ENCODE peak calls at places on chromosomes 4 and X, in four cellular contexts. One of them, this sample, is unnamed.

GRCh38 chrX:16436348-16437188 is 213.4 kb upstream of the S100G start:
- DNase-seq in breast epithelium: peak; percentile 62
- DNase-seq in Panc1: peak; percentile 32
- DNase-seq in upper lobe of left lung: peak; percentile 70
- DNase-seq in this sample: no peak

GRCh38 chrX:70219938-70220764 is 14.3 kb upstream of the AWAT1 start:
- DNase-seq in breast epithelium: peak; percentile 52
- DNase-seq in Panc1: peak; percentile 15
- DNase-seq in upper lobe of left lung: no peak
- DNase-seq in this sample: no peak

GRCh38 chr4:55127521-55127920 is 2.1 kb upstream of the KDR start:
- DNase-seq in breast epithelium: no peak
- DNase-seq in Panc1: no peak
- DNase-seq in upper lobe of left lung: no peak
- DNase-seq in this sample: no peak

GRCh38 chr4:22884157-22884556 is 191.4 kb downstream of the GBA3 start:
- DNase-seq in breast epithelium: no peak
- DNase-seq in Panc1: no peak
- DNase-seq in upper lobe of left lung: no peak
- DNase-seq in this sample: no peak

GRCh38 chrX:40083120-40083978 is 14.4 kb downstream of the BCOR start:
- DNase-seq in breast epithelium: no peak
- DNase-seq in Panc1: no peak
- DNase-seq in upper lobe of left lung: no peak
- DNase-seq in this sample: no peak

GRCh38 chr4:113997206-113997605 is 17.8 kb upstream of the ARSJ start:
- DNase-seq in breast epithelium: no peak
- DNase-seq in Panc1: no peak
- DNase-seq in upper lobe of left lung: no peak
- DNase-seq in this sample: no peak

GRCh38 chrX:554271-554670 is 76.3 kb upstream of the SHOX start:
- DNase-seq in breast epithelium: no peak
- DNase-seq in Panc1: no peak
- DNase-seq in upper lobe of left lung: no peak
- DNase-seq in this sample: no peak

GRCh38 chr4:165124488-165124887 is 11.8 kb upstream of the TMEM192 start:
- DNase-seq in breast epithelium: no peak
- DNase-seq in Panc1: no peak
- DNase-seq in upper lobe of left lung: no peak
- DNase-seq in this sample: no peak

GRCh38 chr4:47526281-47526680 is 41.2 kb downstream of the ATP10D start:
- DNase-seq in breast epithelium: no peak
- DNase-seq in Panc1: no peak
- DNase-seq in upper lobe of left lung: no peak
- DNase-seq in this sample: no peak

GRCh38 chrX:103556941-103557340 is 28.4 kb upstream of the TCEAL4 start:
- DNase-seq in breast epithelium: no peak
- DNase-seq in Panc1: no peak
- DNase-seq in upper lobe of left lung: no peak
- DNase-seq in this sample: no peak

GRCh38 chrX:1476682-1477081 is 24.0 kb upstream of the ASMTL start:
- DNase-seq in breast epithelium: no peak
- DNase-seq in Panc1: no peak
- DNase-seq in upper lobe of left lung: no peak
- DNase-seq in this sample: peak; percentile 44

GRCh38 chr4:173834151-173834550 is 304.1 kb upstream of the HAND2 start:
- DNase-seq in breast epithelium: no peak
- DNase-seq in Panc1: no peak
- DNase-seq in upper lobe of left lung: no peak
- DNase-seq in this sample: no peak

GRCh38 chr4:111943796-111944203 is 201.5 kb upstream of the FAM241A start:
- DNase-seq in breast epithelium: no peak
- DNase-seq in Panc1: no peak
- DNase-seq in upper lobe of left lung: peak; percentile 55
- DNase-seq in this sample: no peak

GRCh38 chrX:11265352-11265751 is 27.9 kb upstream of the AMELX start:
- DNase-seq in breast epithelium: no peak
- DNase-seq in Panc1: no peak
- DNase-seq in upper lobe of left lung: no peak
- DNase-seq in this sample: no peak

GRCh38 chr4:173827707-173828106 is 297.7 kb upstream of the HAND2 start:
- DNase-seq in breast epithelium: no peak
- DNase-seq in Panc1: no peak
- DNase-seq in upper lobe of left lung: no peak
- DNase-seq in this sample: no peak

GRCh38 chr4:134777626-134778025 is 576.0 kb upstream of the PABPC4L start:
- DNase-seq in breast epithelium: no peak
- DNase-seq in Panc1: no peak
- DNase-seq in upper lobe of left lung: no peak
- DNase-seq in this sample: no peak

GRCh38 chr4:181959121-181959520 is 284.1 kb upstream of the TENM3 start:
- DNase-seq in breast epithelium: no peak
- DNase-seq in Panc1: no peak
- DNase-seq in upper lobe of left lung: no peak
- DNase-seq in this sample: no peak

GRCh38 chr4:155653052-155653451 is 13.6 kb upstream of the GUCY1A1 start:
- DNase-seq in breast epithelium: no peak
- DNase-seq in Panc1: no peak
- DNase-seq in upper lobe of left lung: no peak
- DNase-seq in this sample: no peak

GRCh38 chrX:10187421-10187820 is 30.6 kb downstream of the CLCN4 start:
- DNase-seq in breast epithelium: no peak
- DNase-seq in Panc1: no peak
- DNase-seq in upper lobe of left lung: no peak
- DNase-seq in this sample: no peak

GRCh38 chrX:100650841-100651240 is 6.8 kb downstream of the SRPX2 start:
- DNase-seq in breast epithelium: no peak
- DNase-seq in Panc1: no peak
- DNase-seq in upper lobe of left lung: no peak
- DNase-seq in this sample: no peak

GRCh38 chrX:13719192-13719856 is 15.1 kb downstream of the TRAPPC2 start:
- DNase-seq in breast epithelium: no peak
- DNase-seq in Panc1: no peak
- DNase-seq in upper lobe of left lung: no peak
- DNase-seq in this sample: no peak

GRCh38 chr4:182828678-182829025 is 88.5 kb downstream of the DCTD start:
- DNase-seq in breast epithelium: no peak
- DNase-seq in Panc1: no peak
- DNase-seq in upper lobe of left lung: peak; percentile 8
- DNase-seq in this sample: no peak

GRCh38 chr4:99334880-99335279 is 13.7 kb upstream of the ADH1B start:
- DNase-seq in breast epithelium: no peak
- DNase-seq in Panc1: no peak
- DNase-seq in upper lobe of left lung: no peak
- DNase-seq in this sample: no peak

GRCh38 chr4:97953171-97953570 is 190.1 kb downstream of the STPG2 start:
- DNase-seq in breast epithelium: no peak
- DNase-seq in Panc1: no peak
- DNase-seq in upper lobe of left lung: no peak
- DNase-seq in this sample: no peak

GRCh38 chrX:8504451-8504850 is 39.8 kb downstream of the VCX3B start:
- DNase-seq in breast epithelium: no peak
- DNase-seq in Panc1: no peak
- DNase-seq in upper lobe of left lung: no peak
- DNase-seq in this sample: no peak

GRCh38 chrX:110012818-110013484 is 10.0 kb downstream of the TMEM164 start:
- DNase-seq in breast epithelium: no peak
- DNase-seq in Panc1: no peak
- DNase-seq in upper lobe of left lung: peak; percentile 38
- DNase-seq in this sample: no peak

GRCh38 chr4:82099863-82100579 is 273.8 kb downstream of the HNRNPD start:
- DNase-seq in breast epithelium: no peak
- DNase-seq in Panc1: no peak
- DNase-seq in upper lobe of left lung: no peak
- DNase-seq in this sample: no peak

GRCh38 chr4:10521386-10521785 is 64.2 kb upstream of the ZNF518B start:
- DNase-seq in breast epithelium: no peak
- DNase-seq in Panc1: no peak
- DNase-seq in upper lobe of left lung: no peak
- DNase-seq in this sample: no peak

GRCh38 chrX:46727445-46727844 is 31.5 kb downstream of the SLC9A7 start:
- DNase-seq in breast epithelium: no peak
- DNase-seq in Panc1: no peak
- DNase-seq in upper lobe of left lung: no peak
- DNase-seq in this sample: no peak

GRCh38 chr4:16627999-16628398 is 270.4 kb downstream of the LDB2 start:
- DNase-seq in breast epithelium: no peak
- DNase-seq in Panc1: no peak
- DNase-seq in upper lobe of left lung: no peak
- DNase-seq in this sample: no peak

GRCh38 chr4:184281231-184282139 is 63.8 kb upstream of the ENPP6 start:
- DNase-seq in breast epithelium: no peak
- DNase-seq in Panc1: no peak
- DNase-seq in upper lobe of left lung: no peak
- DNase-seq in this sample: peak; percentile 56

DNA sequence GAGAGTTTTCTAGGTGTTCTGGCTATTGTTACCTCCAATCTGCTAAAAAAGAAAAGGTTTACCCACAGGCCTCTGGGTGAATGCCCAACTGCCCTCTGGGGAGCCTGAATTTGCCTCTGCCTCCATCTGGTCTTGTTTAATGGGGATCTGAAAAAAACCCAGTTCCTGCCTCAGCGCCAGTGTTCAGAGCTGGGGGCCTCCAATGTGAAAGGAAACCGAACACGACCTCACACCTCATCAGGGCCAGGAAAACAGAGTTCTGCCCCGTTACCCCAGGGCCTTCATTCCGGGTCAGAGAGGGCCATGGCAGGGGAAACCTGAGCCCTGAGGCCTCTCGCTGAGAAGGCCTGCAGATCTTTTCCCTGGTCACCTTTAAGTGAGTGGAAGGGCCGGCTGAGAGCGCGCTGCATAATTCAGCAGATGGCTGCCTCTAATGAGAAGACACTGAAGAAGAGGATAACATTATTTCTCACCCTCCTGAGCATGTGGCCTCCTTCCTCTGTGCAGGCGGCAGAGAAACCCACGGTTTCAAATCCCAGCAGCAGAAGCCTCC is 6.8 kb downstream of the SEPTIN6 start:
- DNase-seq in breast epithelium: no peak
- DNase-seq in Panc1: no peak
- DNase-seq in upper lobe of left lung: no peak
- DNase-seq in this sample: no peak
- H3K4me1 ChIP-seq in breast epithelium: no peaks in the 10 kb centered on the region
- H3K4me1 ChIP-seq in Panc1: peaks cover 30% of the 10 kb centered on the region
- H3K4me1 ChIP-seq in upper lobe of left lung: no peaks in the 10 kb centered on the region
- H3K4me1 ChIP-seq in this sample: peaks cover 22% of the 10 kb centered on the region

DNA sequence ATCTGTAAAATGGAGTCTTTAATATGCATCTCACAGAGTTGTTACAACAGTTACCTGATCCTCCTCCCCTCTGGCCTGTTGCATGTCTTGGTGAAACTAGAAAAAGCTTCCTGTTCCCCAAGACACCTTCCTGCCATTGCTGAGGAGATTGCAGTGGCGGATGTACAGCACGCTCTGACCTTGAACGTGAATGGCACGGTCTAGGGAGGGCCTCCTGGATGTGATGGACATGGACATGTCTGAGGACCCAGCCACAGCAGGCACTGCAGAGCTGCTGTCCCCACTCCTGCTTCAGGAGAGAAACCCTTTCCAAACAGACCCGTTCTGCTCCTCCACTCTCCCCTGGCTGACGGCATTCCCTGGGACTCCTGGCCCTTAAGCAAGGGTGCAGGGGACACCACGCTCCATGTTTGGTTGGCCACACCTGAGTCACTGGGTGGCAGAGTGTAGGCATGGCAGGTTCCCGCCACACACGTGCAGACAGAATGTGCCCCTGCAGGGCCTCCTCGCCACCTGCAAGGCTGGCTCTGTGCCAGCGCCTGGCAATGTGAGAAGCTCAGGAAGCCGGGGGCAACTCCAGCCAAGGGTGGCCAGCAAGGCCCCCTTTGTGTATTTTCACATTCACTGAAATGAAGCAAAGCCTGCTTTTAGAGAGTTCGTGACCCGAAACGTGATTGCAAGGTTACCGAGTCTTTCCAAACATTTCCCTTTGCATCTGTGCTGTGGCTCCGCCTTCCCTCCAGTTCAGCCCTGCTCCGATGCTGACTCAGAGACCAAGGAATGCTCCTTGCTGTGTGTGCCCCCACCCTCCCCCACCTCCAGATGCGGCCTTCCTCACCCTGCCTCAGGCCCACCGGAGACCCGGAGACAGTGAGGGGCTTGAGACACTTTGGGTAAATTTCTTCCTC is 46.0 kb downstream of the HTRA3 start:
- DNase-seq in breast epithelium: peak; percentile 53
- DNase-seq in Panc1: no peak
- DNase-seq in upper lobe of left lung: peak; percentile 45
- DNase-seq in this sample: peak; percentile 93
- TF ChIP-seq POLR2AphosphoS5 in breast epithelium: no peak
- TF ChIP-seq POLR2AphosphoS5 in Panc1: no peak
- TF ChIP-seq POLR2AphosphoS5 in upper lobe of left lung: no peak
- TF ChIP-seq POLR2AphosphoS5 in this sample: peak; percentile 23

DNA sequence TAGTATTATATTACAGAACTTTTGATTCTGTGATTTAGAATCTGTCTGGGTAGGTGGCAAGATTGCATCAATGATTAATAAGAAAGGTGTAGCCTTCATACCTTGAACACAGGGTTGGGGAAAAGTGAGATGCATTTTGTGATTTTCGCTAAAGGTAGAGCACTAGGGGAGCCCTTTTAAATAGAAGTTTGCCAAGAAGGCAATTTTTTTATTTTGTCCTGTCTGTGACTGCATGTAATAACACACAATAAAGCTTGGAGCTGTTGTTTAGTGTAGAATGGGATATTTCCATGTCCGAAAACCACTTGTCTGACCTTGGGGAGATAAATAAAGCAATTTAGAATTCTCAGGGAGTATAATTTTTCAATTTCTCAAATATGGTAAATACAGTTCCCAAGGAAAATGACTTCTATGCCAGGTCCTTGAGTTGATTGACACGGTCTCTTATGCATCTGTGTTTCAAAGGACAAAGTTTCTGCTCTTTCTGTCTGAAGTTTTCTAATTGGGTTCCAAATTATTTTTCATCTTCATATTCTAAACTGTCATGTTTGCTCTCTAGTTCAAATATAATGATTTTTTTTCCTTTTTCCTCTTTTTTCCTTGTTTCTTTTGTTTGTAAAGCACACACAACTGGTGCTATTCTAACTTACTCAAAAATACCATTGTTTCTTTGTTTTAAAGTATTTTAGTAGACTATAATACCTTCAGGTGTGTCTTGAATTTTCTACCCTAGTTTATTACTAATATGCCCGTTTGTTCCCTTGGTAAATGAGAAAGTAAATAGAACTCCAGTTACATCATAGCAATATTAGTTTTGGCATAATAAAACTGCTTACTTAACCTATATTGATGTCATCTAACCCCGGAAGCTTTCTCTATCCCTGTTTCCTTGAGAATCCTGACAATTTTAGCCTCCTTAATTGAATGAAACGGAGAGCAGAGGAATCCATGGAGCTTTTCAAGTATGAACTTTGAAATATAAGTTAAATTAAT is 87.8 kb upstream of the BMPR1B start:
- DNase-seq in breast epithelium: no peak
- DNase-seq in Panc1: no peak
- DNase-seq in upper lobe of left lung: no peak
- DNase-seq in this sample: no peak
- H3K4me1 ChIP-seq in breast epithelium: no peaks in the 10 kb centered on the region
- H3K4me1 ChIP-seq in Panc1: no peaks in the 10 kb centered on the region
- H3K4me1 ChIP-seq in upper lobe of left lung: no peaks in the 10 kb centered on the region
- H3K4me1 ChIP-seq in this sample: no peaks in the 10 kb centered on the region

GRCh38 chrX:53441531-53442321 is 7.6 kb upstream of the HSD17B10 start:
- DNase-seq in breast epithelium: peak; percentile 56
- DNase-seq in Panc1: no peak
- DNase-seq in upper lobe of left lung: peak; percentile 88
- DNase-seq in this sample: no peak
- TF ChIP-seq POLR2AphosphoS5 in breast epithelium: no peak
- TF ChIP-seq POLR2AphosphoS5 in Panc1: peak; percentile 76
- TF ChIP-seq POLR2AphosphoS5 in upper lobe of left lung: peak; percentile 56
- TF ChIP-seq POLR2AphosphoS5 in this sample: peak; percentile 26